ENCODE peak calls at places on chromosome 12, in five cellular contexts. B is IMR-90; L is cardiac muscle cell; F is naive thymus-derived CD4-positive, alpha-beta T cell; M is bronchial epithelial cell. U is an unnamed sample.

GRCh38 chr12:110809149-110809548 is 37.6 kb upstream of the CCDC63 start:
- DNase-seq in L (no peak), B (no peak), M (no peak), F (no peak), U (no peak)

GRCh38 chr12:117689857-117690256 is 278.9 kb downstream of the KSR2 start:
- DNase-seq in F (no peak), B (no peak), M (no peak), L (no peak), U (no peak)

GRCh38 chr12:55850893-55851292 is 8.2 kb upstream of the MMP19 start:
- DNase-seq in M (no peak), F (no peak), B (peak; percentile 42), L (peak; percentile 23), U (no peak)

GRCh38 chr12:47885012-47885501 is 19.7 kb downstream of the VDR start:
- DNase-seq in L (no peak), B (no peak), M (no peak), F (peak; percentile 85), U (no peak)

GRCh38 chr12:79766705-79767464 is 76.1 kb upstream of the PAWR start:
- DNase-seq in B (peak; percentile 52), M (no peak), F (no peak), L (no peak), U (no peak)

GRCh38 chr12:53073881-53074280 is 5.3 kb downstream of the SPRYD3 start:
- DNase-seq in M (no peak), F (no peak), B (no peak), L (no peak), U (no peak)

GRCh38 chr12:26373606-26374495 is 178.5 kb downstream of the SSPN start:
- DNase-seq in M (peak; percentile 93), L (no peak), F (no peak), B (no peak), U (no peak)

GRCh38 chr12:109741286-109741969 is 27.8 kb downstream of the FAM222A start:
- DNase-seq in F (no peak), L (no peak), B (no peak), M (no peak), U (peak; percentile 44)

GRCh38 chr12:10562306-10562933 is 51.0 kb downstream of the MAGOHB start:
- DNase-seq in B (peak; percentile 54), F (no peak), L (peak; percentile 40), M (peak; percentile 62), U (no peak)

GRCh38 chr12:80313184-80313583 is 130.9 kb upstream of the PTPRQ start:
- DNase-seq in B (no peak), F (no peak), L (no peak), M (peak; percentile 39), U (no peak)

GRCh38 chr12:4856556-4856955 is 53.1 kb upstream of the KCNA1 start:
- DNase-seq in F (no peak), L (no peak), M (no peak), B (no peak), U (no peak)

GRCh38 chr12:131463165-131463564 is 247.7 kb upstream of the SFSWAP start:
- DNase-seq in L (no peak), M (no peak), F (no peak), B (no peak), U (no peak)

GRCh38 chr12:31590730-31591307 is at the start of gene DENND5B:
- DNase-seq in F (peak; percentile 48), M (no peak), L (peak; percentile 94), B (peak; percentile 61), U (peak; percentile 90)

GRCh38 chr12:46439793-46440511 is 67.4 kb upstream of the SLC38A2 start:
- DNase-seq in F (no peak), B (peak; percentile 63), L (no peak), M (peak; percentile 75), U (no peak)

GRCh38 chr12:47216150-47216677 is 136.5 kb upstream of the AMIGO2 start:
- DNase-seq in F (peak; percentile 56), L (no peak), B (no peak), M (no peak), U (no peak)

GRCh38 chr12:38926501-38926900 is 21.1 kb upstream of the CPNE8 start:
- DNase-seq in M (no peak), F (no peak), L (no peak), B (no peak), U (no peak)

GRCh38 chr12:100688451-100688864 is 106.1 kb upstream of the ANO4 start:
- DNase-seq in F (no peak), M (peak; percentile 47), B (no peak), L (no peak), U (no peak)

GRCh38 chr12:98973395-98973794 is 328.3 kb downstream of the APAF1 start:
- DNase-seq in L (no peak), F (no peak), M (peak; percentile 76), B (no peak), U (no peak)

GRCh38 chr12:29073631-29074239 is 75.3 kb upstream of the FAR2 start:
- DNase-seq in L (peak; percentile 66), B (peak; percentile 49), F (no peak), M (peak; percentile 50), U (peak; percentile 46)

GRCh38 chr12:75446857-75447256 is 33.7 kb upstream of the GLIPR1 start:
- DNase-seq in B (peak; percentile 85), L (no peak), M (peak; percentile 94), F (no peak), U (no peak)

GRCh38 chr12:109818900-109819500 is 14.2 kb downstream of the TRPV4 start:
- DNase-seq in B (peak; percentile 52), M (peak; percentile 93), F (no peak), L (no peak), U (no peak)

GRCh38 chr12:19945559-19946485 is 422.5 kb upstream of the PDE3A start:
- DNase-seq in B (peak; percentile 57), F (no peak), L (no peak), M (peak; percentile 1), U (no peak)

GRCh38 chr12:42698213-42698612 is 108.7 kb upstream of the PRICKLE1 start:
- DNase-seq in F (no peak), L (no peak), M (peak; percentile 76), B (no peak), U (no peak)

GRCh38 chr12:54286042-54286931 is 5.8 kb downstream of the HNRNPA1 start:
- DNase-seq in B (no peak), L (peak; percentile 77), F (no peak), M (peak; percentile 73), U (peak; percentile 75)

GRCh38 chr12:31732926-31733548 is 4.2 kb upstream of the AMN1 start:
- DNase-seq in L (no peak), M (peak; percentile 99), F (peak; percentile 49), B (peak; percentile 83), U (peak; percentile 87)

GRCh38 chr12:51339750-51340149 is 6.7 kb downstream of the CELA1 start:
- DNase-seq in B (no peak), L (no peak), F (no peak), M (no peak), U (no peak)

GRCh38 chr12:27511031-27511722 is 12.8 kb upstream of the PPFIBP1 start:
- DNase-seq in F (no peak), B (peak; percentile 72), L (no peak), M (no peak), U (no peak)

GRCh38 chr12:49990269-49990668 is 17.5 kb downstream of the AQP6 start:
- DNase-seq in B (peak; percentile 64), M (peak; percentile 71), L (no peak), F (no peak), U (no peak)
- H3K36me3 ChIP-seq in B (peaks cover 3% of the 10 kb centered on the region), M (no peaks in the 10 kb centered on the region), L (peaks cover 38% of the 10 kb centered on the region), F (no peaks in the 10 kb centered on the region), U (peaks cover 65% of the 10 kb centered on the region)

DNA sequence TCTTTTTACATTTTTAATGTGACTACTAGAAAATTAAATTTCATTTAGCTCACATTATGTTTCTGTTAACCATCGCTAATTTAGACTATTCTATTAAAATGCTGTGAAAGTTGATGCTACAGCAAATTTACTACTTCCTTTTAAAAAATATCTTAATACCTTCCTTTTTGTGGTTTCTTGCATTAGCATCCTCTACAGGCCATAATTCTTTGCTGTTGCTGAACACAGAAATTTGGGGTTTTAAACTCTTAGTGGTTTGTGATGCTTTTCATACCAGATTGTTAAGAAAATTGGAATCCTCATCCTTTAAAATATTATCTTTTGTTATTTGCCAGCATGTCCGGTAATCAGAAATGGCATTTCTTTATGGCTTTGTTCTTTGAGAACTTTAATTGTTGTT is 18.1 kb downstream of the WNK1 start:
- DNase-seq in M (no peak), B (no peak), L (no peak), F (no peak), U (no peak)
- H3K36me3 ChIP-seq in M (no peaks in the 10 kb centered on the region), B (no peaks in the 10 kb centered on the region), L (no peaks in the 10 kb centered on the region), F (no peaks in the 10 kb centered on the region), U (peaks cover 8% of the 10 kb centered on the region)

GRCh38 chr12:9094512-9095206 is 21.1 kb downstream of the A2M start:
- DNase-seq in B (no peak), L (no peak), M (no peak), F (no peak), U (no peak)
- H3K36me3 ChIP-seq in B (peaks cover 1% of the 10 kb centered on the region), L (peaks cover 1% of the 10 kb centered on the region), M (no peaks in the 10 kb centered on the region), F (no peaks in the 10 kb centered on the region), U (no peaks in the 10 kb centered on the region)

GRCh38 chr12:115993715-115994114 is 283.8 kb downstream of the MED13L start:
- DNase-seq in F (no peak), B (no peak), M (no peak), L (no peak), U (no peak)

GRCh38 chr12:115990241-115990640 is 287.3 kb downstream of the MED13L start:
- DNase-seq in B (no peak), L (no peak), M (no peak), F (no peak), U (no peak)

GRCh38 chr12:115984607-115985006 is 292.9 kb downstream of the MED13L start:
- DNase-seq in F (no peak), L (no peak), M (no peak), B (no peak), U (no peak)

GRCh38 chr12:115988193-115988592 is 289.3 kb downstream of the MED13L start:
- DNase-seq in M (no peak), F (no peak), B (no peak), L (no peak), U (peak; percentile 74)

DNA sequence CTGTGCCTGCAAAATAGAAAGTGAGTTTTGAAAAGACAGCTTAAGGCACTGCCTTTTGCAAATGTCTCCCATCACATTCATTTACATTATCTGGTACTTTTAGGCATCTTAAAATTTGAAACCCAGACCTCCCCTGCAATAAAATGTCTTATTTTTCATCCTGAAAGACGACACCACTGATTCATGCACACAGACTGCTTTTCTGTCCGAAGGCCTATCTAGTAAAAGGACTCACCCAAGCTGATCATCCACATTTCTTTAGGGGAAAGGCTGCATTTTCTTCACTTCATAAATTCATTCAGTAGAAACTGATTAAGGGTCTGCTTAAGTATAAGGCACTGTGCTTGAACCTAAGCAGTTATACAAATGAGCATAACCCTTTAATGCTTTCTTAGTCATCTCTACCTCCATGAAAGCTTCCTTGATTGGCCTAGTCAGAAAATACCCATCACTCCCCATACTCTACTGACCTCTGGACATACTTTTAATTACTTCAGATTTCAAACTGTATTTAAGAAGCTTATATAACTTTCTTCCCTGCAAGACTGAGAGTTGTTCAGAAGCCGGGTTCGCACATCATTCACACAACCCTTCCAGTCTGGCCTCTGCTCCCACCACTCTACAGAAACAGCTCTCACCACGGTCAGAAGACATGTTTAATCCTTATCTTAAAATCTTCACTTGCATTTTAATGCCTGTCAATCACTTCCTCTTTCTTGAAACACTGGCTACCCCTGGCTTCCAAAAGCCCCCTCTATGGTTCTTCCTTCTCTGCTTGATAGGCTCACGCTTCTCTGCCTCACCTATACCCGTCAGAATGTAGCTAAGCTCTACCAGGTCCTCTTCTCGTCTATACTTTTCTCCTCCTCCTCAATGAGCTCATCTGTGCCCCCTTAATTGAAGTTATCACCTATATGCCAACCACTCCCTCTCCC is 288.6 kb downstream of the MED13L start:
- DNase-seq in F (no peak), M (no peak), L (no peak), B (peak; percentile 33), U (no peak)
- H3K36me3 ChIP-seq in F (peaks cover 13% of the 10 kb centered on the region), M (peaks cover 7% of the 10 kb centered on the region), L (peaks cover 30% of the 10 kb centered on the region), B (peaks cover 25% of the 10 kb centered on the region), U (peaks cover 74% of the 10 kb centered on the region)

GRCh38 chr12:22626429-22626828 is 1.5 kb downstream of the ETNK1 start:
- DNase-seq in B (peak; percentile 46), F (no peak), L (no peak), M (peak; percentile 72), U (no peak)
- H3K36me3 ChIP-seq in B (no peaks in the 10 kb centered on the region), F (no peaks in the 10 kb centered on the region), L (peaks cover under 1% of the 10 kb centered on the region), M (no peaks in the 10 kb centered on the region), U (peaks cover 5% of the 10 kb centered on the region)

U was measured in endodermal cell.